ENCODE peak calls at places on chromosomes 12 and 14, in eight cellular contexts. J is cardiac muscle cell, K is right lobe of liver, A is aorta, E is K562, V is endodermal cell, C is adrenal gland, B is colonic mucosa. U is an unnamed sample.

GRCh38 chr14:81345781-81346180 is 54.3 kb downstream of the STON2 start:
- DNase-seq in E (no peak), J (no peak), B (no peak), C (no peak), V (no peak), A (no peak), K (no peak), U (no peak)

GRCh38 chr12:46153267-46153872 is 115.5 kb downstream of the SLC38A1 start:
- DNase-seq in B (no peak), V (no peak), J (peak; percentile 62), C (no peak), E (no peak), K (no peak), A (no peak), U (no peak)

GRCh38 chr12:90854136-90854689 is 100.8 kb downstream of the CCER1 start:
- DNase-seq in E (no peak), C (no peak), J (peak; percentile 70), B (peak; percentile 31), K (no peak), A (no peak), V (peak; percentile 58), U (no peak)

GRCh38 chr12:113062502-113063395 is 6.2 kb downstream of the DTX1 start:
- DNase-seq in B (no peak), A (no peak), E (no peak), C (no peak), J (peak; percentile 9), K (peak; percentile 86), V (no peak), U (no peak)

GRCh38 chr12:2877959-2878732 is 1.1 kb downstream of the RHNO1 start:
- DNase-seq in E (no peak), J (peak; percentile 76), B (no peak), A (no peak), K (no peak), C (no peak), V (peak; percentile 62), U (no peak)

GRCh38 chr12:65602579-65603295 is 221.5 kb upstream of the HMGA2 start:
- DNase-seq in A (peak; percentile 84), J (peak; percentile 96), C (peak; percentile 86), E (peak; percentile 70), K (peak; percentile 64), B (peak; percentile 87), V (peak; percentile 93), U (peak; percentile 84)

GRCh38 chr14:34064349-34064748 is 113.5 kb upstream of the EGLN3 start:
- DNase-seq in J (peak; percentile 79), K (no peak), V (no peak), B (peak; percentile 48), C (no peak), E (no peak), A (peak; percentile 70), U (peak; percentile 75)

GRCh38 chr12:8985213-8985612 is 4.1 kb upstream of the KLRG1 start:
- DNase-seq in C (no peak), B (no peak), E (no peak), A (no peak), V (no peak), J (no peak), K (no peak), U (no peak)

GRCh38 chr12:106195638-106196037 is 52.2 kb downstream of the CKAP4 start:
- DNase-seq in B (peak; percentile 27), J (peak; percentile 86), K (peak; percentile 93), E (no peak), V (peak; percentile 34), C (peak; percentile 92), A (peak; percentile 85), U (peak; percentile 81)

GRCh38 chr12:88544991-88545684 is 35.1 kb downstream of the KITLG start:
- DNase-seq in C (no peak), A (no peak), J (peak; percentile 42), B (no peak), K (no peak), V (no peak), E (no peak), U (no peak)

GRCh38 chr14:37842106-37842505 is 246.7 kb downstream of the TTC6 start:
- DNase-seq in E (no peak), J (no peak), V (no peak), K (no peak), C (no peak), B (no peak), A (no peak), U (no peak)

GRCh38 chr12:104226672-104227071 is 11.1 kb downstream of the TXNRD1 start:
- DNase-seq in E (no peak), C (no peak), B (no peak), J (peak; percentile 56), A (no peak), V (no peak), K (no peak), U (no peak)

GRCh38 chr14:21476526-21476924 is 234 bp downstream of the RAB2B start:
- DNase-seq in V (no peak), C (no peak), B (peak; percentile 96), K (peak; percentile 95), A (peak; percentile 89), E (peak; percentile 79), J (no peak), U (no peak)

GRCh38 chr12:104825408-104825807 is 132.7 kb downstream of the SLC41A2 start:
- DNase-seq in E (peak; percentile 25), J (peak; percentile 12), V (peak; percentile 66), K (no peak), C (no peak), B (no peak), A (no peak), U (no peak)

GRCh38 chr12:49624919-49625577 is 1.7 kb downstream of the PRPF40B start:
- DNase-seq in J (peak; percentile 28), E (no peak), B (no peak), A (no peak), V (peak; percentile 50), K (no peak), C (peak; percentile 59), U (no peak)

GRCh38 chr14:102948698-102949061 is 26.2 kb downstream of the AMN start:
- DNase-seq in V (no peak), A (peak; percentile 48), C (no peak), J (no peak), B (no peak), K (no peak), E (no peak), U (no peak)

GRCh38 chr12:3098436-3098835 is 21.3 kb downstream of the TSPAN9 start:
- DNase-seq in J (no peak), C (no peak), E (no peak), K (no peak), A (no peak), V (no peak), B (no peak), U (no peak)

GRCh38 chr14:90336401-90336800 is 4.7 kb upstream of the NRDE2 start:
- DNase-seq in J (no peak), A (no peak), C (no peak), B (no peak), K (no peak), V (no peak), E (peak; percentile 24), U (no peak)

GRCh38 chr14:90332271-90332584 is 487 bp upstream of the NRDE2 start:
- DNase-seq in E (no peak), A (no peak), V (no peak), J (no peak), K (no peak), B (no peak), C (no peak), U (no peak)

GRCh38 chr14:90331497-90332270 is at the start of gene NRDE2:
- DNase-seq in V (peak; percentile 100), J (peak; percentile 99), B (peak; percentile 100), C (peak; percentile 99), E (peak; percentile 92), A (peak; percentile 100), K (peak; percentile 100), U (peak; percentile 99)

DNA sequence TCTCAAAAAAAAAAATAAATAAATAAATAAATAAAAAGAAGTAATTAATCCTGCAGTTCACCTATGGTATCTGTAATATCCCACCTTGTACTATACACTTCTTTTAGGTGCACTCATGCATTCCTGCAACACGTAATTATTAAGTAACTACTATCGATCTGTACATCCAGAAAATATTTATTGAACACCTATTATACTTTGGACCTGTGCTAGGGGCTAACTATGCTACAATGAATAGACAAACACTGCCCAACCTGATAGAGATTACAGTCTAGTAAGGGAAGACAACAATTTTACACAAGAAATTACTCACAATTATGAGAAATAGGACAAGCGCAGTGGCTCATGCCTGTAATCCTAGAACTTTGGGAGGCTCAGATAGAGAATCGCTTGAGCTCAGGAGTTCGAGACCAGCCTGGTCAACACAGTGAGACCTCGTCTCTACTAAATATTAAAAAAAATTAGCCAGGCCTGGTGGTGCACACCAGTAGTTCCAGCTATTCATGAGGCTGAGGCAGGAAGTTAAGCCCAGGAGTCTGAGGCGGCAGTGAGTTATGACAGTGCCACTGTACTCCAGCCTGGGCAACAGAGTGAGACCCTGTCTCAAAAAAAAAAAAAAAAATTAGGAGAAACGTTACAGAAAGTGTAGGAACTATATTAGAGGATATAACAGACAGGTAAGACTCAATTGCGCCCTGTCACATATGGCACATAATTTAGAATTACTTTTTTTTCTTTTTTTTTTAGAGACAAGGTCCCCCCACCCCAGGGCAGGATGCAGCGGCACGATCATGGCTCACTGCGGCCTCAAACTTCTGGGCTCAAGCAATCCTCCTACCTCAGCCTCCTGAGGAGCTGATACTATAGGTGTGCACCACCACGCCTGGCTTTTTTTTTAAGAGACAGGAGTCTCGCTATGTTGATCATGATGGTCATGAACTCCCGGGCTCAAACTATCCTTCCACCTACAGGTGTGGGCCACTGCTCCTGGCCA is 1.2 kb downstream of the NRDE2 start:
- DNase-seq in B (no peak), A (no peak), J (no peak), E (no peak), K (no peak), V (no peak), C (no peak), U (no peak)
- H3K4me1 ChIP-seq in B (no peaks in the 10 kb centered on the region), A (no peaks in the 10 kb centered on the region), J (no peaks in the 10 kb centered on the region), E (peaks cover 2% of the 10 kb centered on the region), K (peaks cover 13% of the 10 kb centered on the region), V (no peaks in the 10 kb centered on the region), C (peaks cover 8% of the 10 kb centered on the region), U (peaks cover 11% of the 10 kb centered on the region)

GRCh38 chr14:96364911-96365310 is 1.6 kb downstream of the GSKIP start:
- DNase-seq in A (no peak), V (no peak), C (no peak), E (no peak), J (no peak), B (no peak), K (no peak), U (no peak)
- H3K4me1 ChIP-seq in A (peaks cover 3% of the 10 kb centered on the region), V (peaks cover 6% of the 10 kb centered on the region), C (peaks cover 11% of the 10 kb centered on the region), E (peaks cover 35% of the 10 kb centered on the region), J (peaks cover 11% of the 10 kb centered on the region), B (peaks cover 8% of the 10 kb centered on the region), K (peaks cover 23% of the 10 kb centered on the region), U (peaks cover 36% of the 10 kb centered on the region)

DNA sequence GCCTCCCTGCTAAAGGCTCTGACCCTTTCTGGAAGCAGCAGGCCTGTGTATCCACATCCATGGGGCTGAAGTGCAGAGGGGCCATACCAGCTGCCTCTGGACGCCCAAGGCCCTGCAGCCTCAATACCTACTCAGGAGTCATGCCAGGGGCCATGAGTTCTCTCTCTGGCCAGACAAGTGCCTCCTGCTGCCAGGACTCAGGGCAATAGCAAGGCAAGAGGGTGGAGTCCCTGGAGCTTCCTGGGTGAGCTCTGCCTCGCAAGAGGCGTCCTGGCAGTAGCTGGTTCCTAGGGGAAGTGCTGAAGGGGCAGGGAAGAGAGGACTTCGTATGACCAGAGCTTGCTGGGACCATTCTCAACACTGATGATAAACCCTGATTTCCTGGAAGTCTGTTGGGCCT is 10.9 kb upstream of the ENDOU start:
- DNase-seq in E (no peak), K (no peak), V (no peak), J (no peak), B (no peak), C (no peak), A (no peak), U (no peak)
- H3K4me1 ChIP-seq in E (peaks cover 32% of the 10 kb centered on the region), K (peaks cover 19% of the 10 kb centered on the region), V (no peaks in the 10 kb centered on the region), J (peaks cover 20% of the 10 kb centered on the region), B (peaks cover 6% of the 10 kb centered on the region), C (peaks cover 24% of the 10 kb centered on the region), A (no peaks in the 10 kb centered on the region), U (peaks cover 13% of the 10 kb centered on the region)

GRCh38 chr12:27305673-27306504 is 26.7 kb upstream of the BMAL2 start:
- DNase-seq in C (no peak), A (no peak), K (no peak), B (no peak), J (peak; percentile 69), E (peak; percentile 10), V (no peak), U (no peak)
- H3K4me1 ChIP-seq in C (no peaks in the 10 kb centered on the region), A (no peaks in the 10 kb centered on the region), K (peaks cover 8% of the 10 kb centered on the region), B (no peaks in the 10 kb centered on the region), J (no peaks in the 10 kb centered on the region), E (no peaks in the 10 kb centered on the region), V (no peaks in the 10 kb centered on the region), U (peaks cover 12% of the 10 kb centered on the region)